ENCODE peak calls at places on chromosome 17, in seven cellular contexts. K, I, G, M, F, B and O are unnamed samples.

GRCh38 chr17:60678118-60678444 is 430 bp downstream of the BCAS3 start:
- DNase-seq in M (no peak), F (peak; percentile 8), I (peak; percentile 6), G (no peak), K (no peak), B (no peak), O (no peak)

GRCh38 chr17:72425133-72425795 is 304.4 kb downstream of the SOX9 start:
- DNase-seq in M (no peak), F (no peak), I (no peak), G (no peak), B (no peak), K (no peak), O (no peak)

GRCh38 chr17:8375738-8376259 is 705 bp downstream of the KRABD2 start:
- DNase-seq in I (peak; percentile 33), K (no peak), B (no peak), M (no peak), G (no peak), F (no peak), O (no peak)

GRCh38 chr17:74430706-74431567 is 951 bp upstream of the GPRC5C start:
- DNase-seq in K (no peak), F (peak; percentile 63), I (peak; percentile 62), B (no peak), M (peak; percentile 84), G (no peak), O (no peak)

GRCh38 chr17:42697108-42697811 is 14.9 kb downstream of the CNTNAP1 start:
- DNase-seq in B (no peak), M (no peak), G (no peak), K (no peak), F (no peak), I (peak; percentile 4), O (no peak)

GRCh38 chr17:66975614-66976378 is 11.3 kb downstream of the CACNG4 start:
- DNase-seq in F (peak; percentile 50), K (no peak), M (no peak), G (no peak), B (no peak), I (no peak), O (no peak)

GRCh38 chr17:37490638-37491614 is 1.2 kb downstream of the DUSP14 start:
- DNase-seq in G (peak; percentile 53), B (no peak), M (no peak), K (peak; percentile 14), I (peak; percentile 83), F (peak; percentile 33), O (no peak)

GRCh38 chr17:6297960-6298359 is 137.0 kb downstream of the AIPL1 start:
- DNase-seq in F (no peak), K (no peak), I (no peak), M (no peak), G (no peak), B (no peak), O (no peak)

GRCh38 chr17:83176956-83177583 is 97.7 kb downstream of the METRNL start:
- DNase-seq in K (no peak), B (no peak), M (no peak), G (no peak), F (no peak), I (no peak), O (no peak)

GRCh38 chr17:20087538-20088250 is 78.5 kb downstream of the SPECC1 start:
- DNase-seq in B (no peak), K (no peak), I (no peak), M (no peak), F (no peak), G (no peak), O (no peak)

GRCh38 chr17:78903101-78903779 is at the start of gene CEP295NL:
- DNase-seq in B (no peak), G (no peak), M (peak; percentile 15), K (peak; percentile 25), I (peak; percentile 63), F (no peak), O (no peak)

GRCh38 chr17:42665581-42666001 is 6.5 kb downstream of the TUBG2 start:
- DNase-seq in M (no peak), G (no peak), F (no peak), I (no peak), B (no peak), K (no peak), O (no peak)

GRCh38 chr17:64580384-64581307 is 73.9 kb downstream of the CEP95 start:
- DNase-seq in F (no peak), G (no peak), K (no peak), B (no peak), I (no peak), M (no peak), O (no peak)

GRCh38 chr17:67671492-67671891 is 46.2 kb upstream of the NOL11 start:
- DNase-seq in M (peak; percentile 47), G (no peak), K (no peak), F (peak; percentile 47), B (no peak), I (no peak), O (no peak)

GRCh38 chr17:35808962-35809854 is at the start of gene TAF15:
- DNase-seq in F (peak; percentile 88), B (peak; percentile 90), M (peak; percentile 96), I (peak; percentile 97), G (peak; percentile 96), K (peak; percentile 97), O (peak; percentile 93)

GRCh38 chr17:78718575-78719209 is 63.4 kb downstream of the CYTH1 start:
- DNase-seq in I (no peak), G (no peak), M (no peak), F (no peak), K (no peak), B (no peak), O (no peak)

GRCh38 chr17:77893144-77894044 is 65.1 kb upstream of the TNRC6C start:
- DNase-seq in F (no peak), K (no peak), G (no peak), I (no peak), B (no peak), M (no peak), O (no peak)

GRCh38 chr17:66403846-66404597 is 101.6 kb downstream of the PRKCA start:
- DNase-seq in B (no peak), K (no peak), I (no peak), G (no peak), F (no peak), M (no peak), O (no peak)

GRCh38 chr17:74782571-74782970 is 6.4 kb upstream of the NAT9 start:
- DNase-seq in F (no peak), B (no peak), G (no peak), I (no peak), K (no peak), M (no peak), O (no peak)

GRCh38 chr17:30084773-30085172 is 31.8 kb upstream of the NSRP1 start:
- DNase-seq in F (no peak), G (no peak), B (no peak), I (no peak), K (no peak), M (no peak), O (no peak)

GRCh38 chr17:67050066-67050465 is 5.7 kb downstream of the CACNG1 start:
- DNase-seq in B (no peak), F (no peak), G (no peak), I (no peak), M (no peak), K (no peak), O (no peak)

GRCh38 chr17:70100983-70101382 is 26.0 kb downstream of the KCNJ16 start:
- DNase-seq in M (no peak), B (no peak), F (no peak), I (no peak), G (no peak), K (no peak), O (no peak)

GRCh38 chr17:19544366-19544765 is 10.7 kb downstream of the SLC47A1 start:
- DNase-seq in I (no peak), B (no peak), F (no peak), M (no peak), G (no peak), K (no peak), O (no peak)

GRCh38 chr17:74337834-74338500 is 11.9 kb downstream of the KIF19 start:
- DNase-seq in M (peak; percentile 92), K (no peak), B (no peak), I (no peak), F (no peak), G (no peak), O (no peak)

GRCh38 chr17:40343126-40344119 is 21.1 kb downstream of the GJD3 start:
- DNase-seq in F (no peak), M (no peak), I (no peak), B (no peak), K (no peak), G (no peak), O (no peak)

GRCh38 chr17:72651988-72652387 is 440.5 kb downstream of the SLC39A11 start:
- DNase-seq in I (no peak), F (no peak), M (no peak), K (no peak), B (no peak), G (no peak), O (no peak)

GRCh38 chr17:1898332-1898731 is 68.5 kb downstream of the RPA1 start:
- DNase-seq in I (no peak), M (no peak), K (no peak), F (no peak), G (no peak), B (no peak), O (no peak)